ENCODE peak calls at places on chromosomes 7 and 10, in seven cellular contexts. W is neuronal stem cell, L is H1, A is mesenchymal stem cell, Y is IMR-90, B is H9, F is trophoblast cell. C is an unnamed sample.

GRCh38 chr7:142792129-142792528 is 21.4 kb downstream of the PRSS2 start:
- DNase-seq in W (no peak), B (no peak), L (no peak), F (no peak), Y (no peak), A (no peak), C (no peak)

GRCh38 chr10:28777911-28778310 is 100.6 kb downstream of the BAMBI start:
- DNase-seq in W (no peak), Y (no peak), L (no peak), A (no peak), F (no peak), B (no peak), C (no peak)

GRCh38 chr7:130486963-130487324 is 4.9 kb upstream of the MEST start:
- DNase-seq in L (no peak), Y (no peak), B (no peak), A (no peak), W (no peak), F (peak), C (peak)

GRCh38 chr7:79312022-79312421 is 141.4 kb downstream of the MAGI2 start:
- DNase-seq in A (no peak), B (no peak), F (no peak), Y (no peak), W (no peak), L (no peak), C (no peak)

GRCh38 chr10:29063806-29064644 is 224.8 kb upstream of the LYZL1 start:
- DNase-seq in L (no peak), A (peak), F (peak), Y (peak), W (no peak), B (no peak), C (peak)

GRCh38 chr7:157652954-157653826 is 316.4 kb downstream of the DNAJB6 start:
- DNase-seq in A (no peak), Y (no peak), W (no peak), L (no peak), B (no peak), F (no peak), C (no peak)

GRCh38 chr7:52565980-52566379 is 469.5 kb upstream of the POM121L12 start:
- DNase-seq in Y (no peak), A (no peak), W (no peak), F (no peak), B (no peak), L (no peak), C (peak)

GRCh38 chr10:117734626-117735405 is 192.3 kb downstream of the EMX2 start:
- DNase-seq in B (peak), W (peak), F (no peak), Y (no peak), L (no peak), A (no peak), C (peak)

GRCh38 chr10:17805921-17806577 is 3.1 kb upstream of the MRC1 start:
- DNase-seq in W (no peak), B (no peak), F (no peak), L (no peak), A (no peak), Y (no peak), C (peak)

GRCh38 chr10:116470768-116471415 is 43.2 kb downstream of the PNLIPRP3 start:
- DNase-seq in L (peak), B (peak), A (no peak), W (peak), F (peak), Y (no peak), C (peak)

GRCh38 chr7:45193868-45194267 is 36.3 kb downstream of the RAMP3 start:
- DNase-seq in B (no peak), Y (no peak), L (no peak), W (no peak), F (no peak), A (no peak), C (no peak)

GRCh38 chr10:50917486-50917885 is 32.1 kb upstream of the A1CF start:
- DNase-seq in L (no peak), Y (peak), F (no peak), A (peak), B (no peak), W (no peak), C (no peak)

GRCh38 chr7:30563326-30563942 is 31.2 kb upstream of the GARS1 start:
- DNase-seq in W (no peak), L (no peak), F (no peak), A (no peak), B (no peak), Y (peak), C (no peak)

GRCh38 chr10:74593470-74593869 is 232.9 kb upstream of the KAT6B start:
- DNase-seq in F (no peak), A (peak), W (no peak), Y (peak), L (no peak), B (no peak), C (no peak)

GRCh38 chr10:132638130-132638515 is 100.5 kb downstream of the INPP5A start:
- DNase-seq in A (no peak), L (no peak), Y (no peak), F (no peak), B (no peak), W (no peak), C (no peak)

GRCh38 chr10:87685832-87686589 is 26.3 kb downstream of the PAPSS2 start:
- DNase-seq in W (no peak), Y (no peak), F (no peak), A (no peak), L (no peak), B (no peak), C (no peak)

GRCh38 chr7:73530800-73531199 is 8.7 kb upstream of the BAZ1B start:
- DNase-seq in Y (no peak), A (no peak), W (no peak), F (no peak), L (no peak), B (no peak), C (no peak)

GRCh38 chr7:73522081-73522818 is at the start of gene BAZ1B:
- DNase-seq in Y (peak), B (peak), F (peak), W (peak), A (peak), L (peak), C (peak)

GRCh38 chr7:73528204-73528603 is 6.1 kb upstream of the BAZ1B start:
- DNase-seq in L (no peak), Y (no peak), F (no peak), B (no peak), A (no peak), W (no peak), C (no peak)

GRCh38 chr7:73532224-73532623 is 10.1 kb upstream of the BAZ1B start:
- DNase-seq in W (no peak), F (no peak), A (no peak), Y (no peak), B (no peak), L (no peak), C (no peak)

GRCh38 chr7:73526892-73527821 is 5.1 kb upstream of the BAZ1B start:
- DNase-seq in L (no peak), F (peak), W (no peak), A (no peak), B (no peak), Y (no peak), C (peak)
- H2BK5ac ChIP-seq in L (no peak), F (no peak), W (no peak), A (no peak), B (no peak), Y (no peak), C (no peak)

DNA sequence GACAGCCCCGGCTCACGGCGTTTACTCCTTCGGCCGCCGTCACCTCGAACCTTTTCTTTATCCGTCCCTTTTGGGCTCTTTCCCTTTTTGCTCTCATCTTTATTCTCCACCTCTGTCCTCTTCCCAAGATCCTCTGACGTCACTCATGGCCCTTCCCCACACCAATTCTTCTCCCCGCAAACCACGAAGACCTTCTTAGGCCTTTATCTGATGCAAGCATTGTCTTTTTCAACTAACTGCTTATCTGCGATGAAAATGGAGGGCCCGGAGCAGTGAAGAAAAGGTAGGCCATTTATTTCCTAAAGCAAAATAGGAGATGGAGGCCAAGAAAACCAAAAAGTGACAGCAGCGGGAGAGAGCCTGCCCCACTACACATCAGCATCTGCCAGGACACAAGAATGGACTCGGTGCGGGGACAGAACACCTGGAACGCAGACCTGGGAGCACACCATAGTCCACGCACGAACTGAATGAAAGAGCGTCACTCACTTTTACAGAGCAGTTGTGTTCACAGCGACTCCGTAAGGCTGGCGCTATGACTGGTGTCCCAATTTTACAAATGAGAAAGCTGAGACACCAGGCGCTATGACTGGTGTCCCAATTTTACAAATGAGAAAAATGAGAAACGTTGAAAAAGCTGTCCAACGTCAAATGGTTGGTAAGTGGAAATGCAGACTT is 45.3 kb downstream of the ZNF777 start:
- DNase-seq in L (no peak), A (peak), W (no peak), B (no peak), F (no peak), Y (peak), C (no peak)
- H2BK5ac ChIP-seq in L (no peak), A (no peak), W (no peak), B (no peak), F (no peak), Y (no peak), C (no peak)

GRCh38 chr10:131155218-131155902 is 156.2 kb downstream of the TCERG1L start:
- DNase-seq in W (no peak), F (no peak), B (no peak), A (no peak), Y (no peak), L (no peak), C (no peak)

GRCh38 chr10:131154306-131155025 is 157.1 kb downstream of the TCERG1L start:
- DNase-seq in B (no peak), Y (no peak), F (no peak), A (no peak), W (no peak), L (no peak), C (no peak)

GRCh38 chr10:131157899-131158298 is 153.6 kb downstream of the TCERG1L start:
- DNase-seq in L (no peak), F (no peak), B (no peak), A (no peak), W (no peak), Y (no peak), C (no peak)

GRCh38 chr10:131158695-131159094 is 152.8 kb downstream of the TCERG1L start:
- DNase-seq in F (no peak), A (no peak), B (no peak), W (no peak), Y (no peak), L (no peak), C (no peak)

GRCh38 chr10:131155903-131156285 is 155.6 kb downstream of the TCERG1L start:
- DNase-seq in W (no peak), L (no peak), F (no peak), B (no peak), Y (no peak), A (no peak), C (peak)
- H2BK5ac ChIP-seq in W (no peak), L (no peak), F (no peak), B (no peak), Y (no peak), A (no peak), C (no peak)

DNA sequence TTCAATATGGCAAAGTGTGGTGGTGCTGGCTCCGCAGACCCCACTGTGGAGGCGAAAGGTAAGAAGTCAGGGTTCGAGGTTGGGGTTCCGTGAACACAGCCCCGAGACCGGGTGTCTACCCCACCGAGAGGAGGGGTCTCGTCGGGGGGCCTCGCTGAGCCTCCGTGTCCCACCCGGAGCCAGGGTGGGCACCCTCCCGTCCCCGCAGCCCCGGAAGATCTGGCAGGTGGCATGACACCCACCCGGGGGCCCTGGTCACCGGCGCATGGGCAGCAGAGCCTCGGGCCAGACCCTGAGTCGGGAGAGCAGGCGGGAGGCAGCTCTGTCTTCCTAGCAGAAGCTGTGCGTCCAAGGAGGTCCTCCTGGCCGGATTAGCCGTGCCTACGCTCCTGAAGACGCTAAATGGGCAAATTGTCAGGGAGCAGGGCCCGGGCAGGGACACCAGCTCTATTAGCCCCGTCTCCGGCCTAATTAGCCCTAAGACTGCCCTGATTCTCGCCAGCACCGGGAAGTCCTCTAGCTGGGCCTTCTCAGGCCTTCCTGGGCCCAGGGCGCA is 56.4 kb downstream of the UNCX start:
- DNase-seq in L (no peak), F (no peak), B (no peak), Y (no peak), W (no peak), A (no peak), C (no peak)
- H2BK5ac ChIP-seq in L (no peak), F (no peak), B (no peak), Y (no peak), W (peak), A (no peak), C (no peak)

DNA sequence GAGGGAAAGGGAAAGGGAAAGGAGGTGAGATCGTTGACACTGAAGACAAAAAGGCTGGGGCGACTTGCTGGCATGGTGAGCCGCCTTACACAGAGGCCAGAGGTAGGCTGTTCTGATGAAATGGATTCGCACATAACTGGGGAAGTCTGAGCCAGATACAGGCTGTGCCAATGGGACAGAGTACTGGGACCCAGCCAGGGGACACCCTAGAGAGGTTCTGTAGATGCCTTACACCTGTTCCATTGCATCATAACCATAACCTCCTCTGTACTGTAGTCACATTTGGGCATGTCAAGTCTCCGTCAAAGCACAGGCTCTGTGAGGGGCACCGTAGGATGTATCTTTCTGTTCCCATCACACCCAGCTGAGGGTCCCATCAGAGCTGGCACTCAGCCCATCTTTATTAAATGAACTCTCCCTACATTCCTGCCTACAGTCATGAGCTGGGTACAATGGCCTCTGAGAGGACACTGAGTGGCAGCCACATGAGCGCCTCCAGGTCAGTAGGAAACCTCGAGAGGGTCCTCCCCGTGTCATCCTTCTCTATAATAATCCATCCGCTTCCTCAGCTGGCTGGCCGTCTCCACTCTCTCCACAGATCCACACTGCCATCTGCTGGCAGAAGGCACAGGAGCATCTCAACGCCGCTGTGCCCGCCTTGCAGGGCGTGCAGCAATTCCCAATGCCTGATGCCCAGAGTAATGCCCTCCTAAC is 71.2 kb downstream of the XPNPEP1 start:
- DNase-seq in B (peak), L (peak), A (peak), W (peak), Y (peak), F (peak), C (peak)
- H2BK5ac ChIP-seq in B (no peak), L (no peak), A (no peak), W (no peak), Y (no peak), F (no peak), C (no peak)

GRCh38 chr10:23868121-23868520 is 340.8 kb upstream of the KIAA1217 start:
- DNase-seq in A (no peak), F (no peak), L (no peak), B (no peak), W (no peak), Y (no peak), C (no peak)

GRCh38 chr10:23871211-23871610 is 337.7 kb upstream of the KIAA1217 start:
- DNase-seq in Y (no peak), W (no peak), B (no peak), A (no peak), L (no peak), F (no peak), C (peak)

GRCh38 chr10:23869548-23869947 is 339.4 kb upstream of the KIAA1217 start:
- DNase-seq in F (no peak), W (no peak), Y (no peak), L (no peak), A (no peak), B (no peak), C (no peak)

GRCh38 chr10:23870612-23871011 is 338.3 kb upstream of the KIAA1217 start:
- DNase-seq in W (no peak), B (no peak), F (no peak), A (no peak), Y (no peak), L (no peak), C (no peak)

DNA sequence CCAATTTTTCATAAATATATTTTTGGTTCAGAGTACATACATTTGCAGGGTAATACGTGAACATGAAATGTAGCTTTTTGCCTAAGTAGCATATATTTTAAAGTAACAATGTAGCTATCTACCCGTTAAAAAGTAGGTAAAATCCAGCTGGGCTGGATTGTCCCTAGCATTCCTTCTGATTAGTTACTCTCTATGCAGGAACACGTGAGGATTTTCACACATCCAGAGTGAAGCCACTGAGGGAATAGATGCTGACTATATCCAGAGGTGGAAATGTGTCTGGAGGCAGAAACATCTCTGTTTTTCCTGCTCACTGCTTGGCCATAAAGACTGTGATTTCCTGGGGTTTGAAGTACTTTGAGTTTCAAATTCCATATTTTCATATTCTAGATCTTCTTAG is 338.9 kb upstream of the KIAA1217 start:
- DNase-seq in A (no peak), B (no peak), L (no peak), Y (no peak), F (no peak), W (no peak), C (peak)
- H2BK5ac ChIP-seq in A (no peak), B (no peak), L (no peak), Y (no peak), F (no peak), W (no peak), C (no peak)

DNA sequence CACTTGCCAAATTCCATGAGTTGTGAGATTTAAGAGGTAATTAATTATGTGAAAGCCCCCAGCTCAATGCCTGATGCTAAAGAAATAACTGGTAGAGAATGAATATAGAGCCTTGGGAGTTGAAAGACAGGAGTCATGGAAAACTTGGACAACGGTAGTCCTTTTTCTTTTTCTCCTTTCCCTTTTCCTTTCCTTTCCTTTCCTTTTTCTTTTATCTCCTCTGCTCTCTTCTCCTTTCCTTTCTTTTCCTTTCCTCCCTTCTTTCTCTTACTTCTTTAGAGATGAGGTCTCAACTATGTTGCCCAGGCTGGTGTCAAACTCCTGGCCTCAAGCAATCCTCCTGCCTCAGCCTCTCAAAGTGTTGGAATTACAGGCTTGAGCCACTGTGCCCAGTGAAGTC is 7.9 kb upstream of the TSPAN15 start:
- DNase-seq in W (no peak), L (no peak), B (no peak), A (no peak), F (no peak), Y (no peak), C (no peak)
- H2BK5ac ChIP-seq in W (no peak), L (no peak), B (no peak), A (no peak), F (no peak), Y (no peak), C (no peak)